ENCODE peak calls at places on chromosomes 2 and 18, in eight cellular contexts. One of them, this sample, is unnamed.

GRCh38 chr2:99458529-99458928 is 31.3 kb downstream of the REV1 start:
- DNase-seq in sigmoid colon: no peak
- DNase-seq in adipocyte: no peak
- DNase-seq in AG04449: no peak
- DNase-seq in Jurkat, Clone E6-1: no peak
- DNase-seq in dorsolateral prefrontal cortex: no peak
- DNase-seq in upper lobe of left lung: no peak
- DNase-seq in BJ: no peak
- DNase-seq in this sample: no peak

GRCh38 chr2:164351536-164351935 is 269.7 kb downstream of the GRB14 start:
- DNase-seq in sigmoid colon: no peak
- DNase-seq in adipocyte: no peak
- DNase-seq in AG04449: no peak
- DNase-seq in Jurkat, Clone E6-1: no peak
- DNase-seq in dorsolateral prefrontal cortex: no peak
- DNase-seq in upper lobe of left lung: no peak
- DNase-seq in BJ: no peak
- DNase-seq in this sample: no peak

GRCh38 chr2:160473508-160474318 is 19.9 kb downstream of the RBMS1 start:
- DNase-seq in sigmoid colon: no peak
- DNase-seq in adipocyte: no peak
- DNase-seq in AG04449: no peak
- DNase-seq in Jurkat, Clone E6-1: no peak
- DNase-seq in dorsolateral prefrontal cortex: no peak
- DNase-seq in upper lobe of left lung: no peak
- DNase-seq in BJ: no peak
- DNase-seq in this sample: no peak

GRCh38 chr2:19408592-19408991 is 50.2 kb upstream of the OSR1 start:
- DNase-seq in sigmoid colon: no peak
- DNase-seq in adipocyte: peak
- DNase-seq in AG04449: no peak
- DNase-seq in Jurkat, Clone E6-1: no peak
- DNase-seq in dorsolateral prefrontal cortex: no peak
- DNase-seq in upper lobe of left lung: no peak
- DNase-seq in BJ: no peak
- DNase-seq in this sample: no peak

GRCh38 chr2:197131558-197131855 is 179.1 kb downstream of the ANKRD44 start:
- DNase-seq in sigmoid colon: no peak
- DNase-seq in adipocyte: no peak
- DNase-seq in AG04449: no peak
- DNase-seq in Jurkat, Clone E6-1: no peak
- DNase-seq in dorsolateral prefrontal cortex: no peak
- DNase-seq in upper lobe of left lung: no peak
- DNase-seq in BJ: no peak
- DNase-seq in this sample: no peak

GRCh38 chr2:27703638-27704341 is 40.1 kb downstream of the SLC4A1AP start:
- DNase-seq in sigmoid colon: peak
- DNase-seq in adipocyte: peak
- DNase-seq in AG04449: peak
- DNase-seq in Jurkat, Clone E6-1: peak
- DNase-seq in dorsolateral prefrontal cortex: peak
- DNase-seq in upper lobe of left lung: no peak
- DNase-seq in BJ: peak
- DNase-seq in this sample: peak

GRCh38 chr2:109728809-109729208 is 65.3 kb upstream of the RGPD5 start:
- DNase-seq in sigmoid colon: no peak
- DNase-seq in adipocyte: peak
- DNase-seq in AG04449: no peak
- DNase-seq in Jurkat, Clone E6-1: no peak
- DNase-seq in dorsolateral prefrontal cortex: no peak
- DNase-seq in upper lobe of left lung: no peak
- DNase-seq in BJ: peak
- DNase-seq in this sample: no peak

GRCh38 chr2:238132463-238133450 is 5.7 kb upstream of the KLHL30 start:
- DNase-seq in sigmoid colon: no peak
- DNase-seq in adipocyte: no peak
- DNase-seq in AG04449: no peak
- DNase-seq in Jurkat, Clone E6-1: no peak
- DNase-seq in dorsolateral prefrontal cortex: no peak
- DNase-seq in upper lobe of left lung: no peak
- DNase-seq in BJ: no peak
- DNase-seq in this sample: no peak

GRCh38 chr18:79520473-79521390 is 125.0 kb downstream of the NFATC1 start:
- DNase-seq in sigmoid colon: no peak
- DNase-seq in adipocyte: no peak
- DNase-seq in AG04449: no peak
- DNase-seq in Jurkat, Clone E6-1: no peak
- DNase-seq in dorsolateral prefrontal cortex: no peak
- DNase-seq in upper lobe of left lung: no peak
- DNase-seq in BJ: no peak
- DNase-seq in this sample: no peak

GRCh38 chr2:211766689-211767088 is 771.9 kb downstream of the ERBB4 start:
- DNase-seq in sigmoid colon: no peak
- DNase-seq in adipocyte: no peak
- DNase-seq in AG04449: no peak
- DNase-seq in Jurkat, Clone E6-1: no peak
- DNase-seq in dorsolateral prefrontal cortex: no peak
- DNase-seq in upper lobe of left lung: no peak
- DNase-seq in BJ: no peak
- DNase-seq in this sample: no peak
- H3K4me3 ChIP-seq in sigmoid colon: no peak
- H3K4me3 ChIP-seq in adipocyte: no peak
- H3K4me3 ChIP-seq in AG04449: no peak
- H3K4me3 ChIP-seq in Jurkat, Clone E6-1: no peak
- H3K4me3 ChIP-seq in dorsolateral prefrontal cortex: no peak
- H3K4me3 ChIP-seq in upper lobe of left lung: no peak
- H3K4me3 ChIP-seq in BJ: no peak
- H3K4me3 ChIP-seq in this sample: no peak

DNA sequence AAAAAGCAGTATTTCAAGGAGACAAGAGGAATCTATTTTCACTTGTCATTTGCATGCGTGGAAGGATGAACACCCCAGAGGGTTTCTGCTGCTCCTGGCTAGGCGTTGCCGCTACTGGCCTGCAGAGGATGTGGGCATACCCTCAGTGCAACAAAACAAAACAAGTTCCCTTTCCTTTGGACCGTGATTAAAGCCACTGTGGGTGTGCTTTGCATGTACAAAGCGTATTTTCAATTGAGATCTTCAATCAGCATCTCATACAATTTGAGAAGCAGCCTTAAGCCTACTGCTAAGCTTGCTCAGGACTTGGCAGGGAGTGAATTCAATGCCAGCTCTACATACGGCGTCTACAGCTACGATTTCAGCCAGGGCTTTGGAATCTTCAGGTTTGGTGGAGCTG is 298.4 kb downstream of the LPIN1 start:
- DNase-seq in sigmoid colon: no peak
- DNase-seq in adipocyte: no peak
- DNase-seq in AG04449: no peak
- DNase-seq in Jurkat, Clone E6-1: peak
- DNase-seq in dorsolateral prefrontal cortex: no peak
- DNase-seq in upper lobe of left lung: no peak
- DNase-seq in BJ: no peak
- DNase-seq in this sample: no peak
- H3K4me3 ChIP-seq in sigmoid colon: no peak
- H3K4me3 ChIP-seq in adipocyte: no peak
- H3K4me3 ChIP-seq in AG04449: no peak
- H3K4me3 ChIP-seq in Jurkat, Clone E6-1: no peak
- H3K4me3 ChIP-seq in dorsolateral prefrontal cortex: no peak
- H3K4me3 ChIP-seq in upper lobe of left lung: no peak
- H3K4me3 ChIP-seq in BJ: no peak
- H3K4me3 ChIP-seq in this sample: no peak

GRCh38 chr2:191565647-191566198 is 112.2 kb upstream of the NABP1 start:
- DNase-seq in sigmoid colon: no peak
- DNase-seq in adipocyte: no peak
- DNase-seq in AG04449: no peak
- DNase-seq in Jurkat, Clone E6-1: no peak
- DNase-seq in dorsolateral prefrontal cortex: no peak
- DNase-seq in upper lobe of left lung: no peak
- DNase-seq in BJ: no peak
- DNase-seq in this sample: no peak
- H3K4me3 ChIP-seq in sigmoid colon: no peak
- H3K4me3 ChIP-seq in adipocyte: no peak
- H3K4me3 ChIP-seq in AG04449: no peak
- H3K4me3 ChIP-seq in Jurkat, Clone E6-1: no peak
- H3K4me3 ChIP-seq in dorsolateral prefrontal cortex: no peak
- H3K4me3 ChIP-seq in upper lobe of left lung: no peak
- H3K4me3 ChIP-seq in BJ: no peak
- H3K4me3 ChIP-seq in this sample: no peak

GRCh38 chr2:61177727-61178549 is 15.9 kb downstream of the C2orf74 start:
- DNase-seq in sigmoid colon: no peak
- DNase-seq in adipocyte: no peak
- DNase-seq in AG04449: no peak
- DNase-seq in Jurkat, Clone E6-1: no peak
- DNase-seq in dorsolateral prefrontal cortex: no peak
- DNase-seq in upper lobe of left lung: peak
- DNase-seq in BJ: no peak
- DNase-seq in this sample: no peak

GRCh38 chr2:61176755-61177726 is 15.1 kb downstream of the C2orf74 start:
- DNase-seq in sigmoid colon: peak
- DNase-seq in adipocyte: peak
- DNase-seq in AG04449: no peak
- DNase-seq in Jurkat, Clone E6-1: peak
- DNase-seq in dorsolateral prefrontal cortex: peak
- DNase-seq in upper lobe of left lung: peak
- DNase-seq in BJ: peak
- DNase-seq in this sample: peak

GRCh38 chr2:61180686-61181085 is 18.7 kb downstream of the C2orf74 start:
- DNase-seq in sigmoid colon: no peak
- DNase-seq in adipocyte: no peak
- DNase-seq in AG04449: no peak
- DNase-seq in Jurkat, Clone E6-1: no peak
- DNase-seq in dorsolateral prefrontal cortex: no peak
- DNase-seq in upper lobe of left lung: no peak
- DNase-seq in BJ: no peak
- DNase-seq in this sample: no peak

GRCh38 chr2:61179701-61180639 is 18.0 kb downstream of the C2orf74 start:
- DNase-seq in sigmoid colon: peak
- DNase-seq in adipocyte: peak
- DNase-seq in AG04449: no peak
- DNase-seq in Jurkat, Clone E6-1: no peak
- DNase-seq in dorsolateral prefrontal cortex: peak
- DNase-seq in upper lobe of left lung: no peak
- DNase-seq in BJ: no peak
- DNase-seq in this sample: peak

DNA sequence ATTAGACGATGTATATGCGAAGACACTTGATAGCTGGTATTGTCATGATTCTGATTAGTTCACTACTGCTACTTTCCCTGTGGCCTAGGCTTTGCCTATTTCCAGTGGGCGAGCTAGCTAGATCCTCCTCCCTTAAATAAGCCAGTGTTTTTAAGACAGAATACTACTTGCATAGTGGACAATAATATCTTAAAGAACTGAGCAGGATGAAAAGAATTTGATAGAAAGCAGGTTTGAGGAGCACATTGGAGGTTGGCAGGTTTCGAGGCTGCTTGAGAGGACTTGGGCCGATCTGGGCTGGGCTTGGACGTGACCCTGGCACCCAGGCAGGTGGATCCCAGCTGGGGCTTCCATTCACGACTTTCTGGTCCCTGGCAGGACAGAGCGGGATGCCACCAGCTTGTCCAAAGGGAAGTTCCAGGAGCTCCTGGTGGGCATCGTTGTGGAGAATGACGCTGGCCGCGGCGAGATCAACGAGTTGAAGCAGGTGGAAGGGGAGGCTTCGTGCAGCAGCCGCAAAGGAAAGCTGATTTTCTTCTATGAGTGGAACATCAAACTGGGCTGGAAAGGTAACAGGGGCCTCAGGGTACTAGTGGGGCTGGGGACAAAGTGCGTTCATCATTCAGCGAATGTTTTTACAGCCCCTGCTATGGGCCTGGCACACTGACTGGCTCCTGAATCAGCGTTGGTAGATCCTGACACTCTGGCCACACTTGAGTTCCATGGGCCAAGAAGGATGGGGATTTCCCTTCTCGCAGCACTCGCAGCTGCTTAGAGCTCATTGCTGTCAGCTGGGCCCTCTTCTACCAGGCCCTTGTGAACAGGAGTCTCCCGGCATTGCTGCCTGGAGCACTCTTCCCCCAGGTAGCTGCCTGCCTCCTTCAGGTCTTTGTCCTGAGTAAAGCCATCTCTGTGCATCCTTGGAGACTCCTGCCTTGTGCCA is 16.9 kb downstream of the C2orf74 start:
- DNase-seq in sigmoid colon: no peak
- DNase-seq in adipocyte: no peak
- DNase-seq in AG04449: no peak
- DNase-seq in Jurkat, Clone E6-1: no peak
- DNase-seq in dorsolateral prefrontal cortex: no peak
- DNase-seq in upper lobe of left lung: peak
- DNase-seq in BJ: no peak
- DNase-seq in this sample: no peak
- H3K4me3 ChIP-seq in sigmoid colon: peak
- H3K4me3 ChIP-seq in adipocyte: peak
- H3K4me3 ChIP-seq in AG04449: peak
- H3K4me3 ChIP-seq in Jurkat, Clone E6-1: peak
- H3K4me3 ChIP-seq in dorsolateral prefrontal cortex: peak
- H3K4me3 ChIP-seq in upper lobe of left lung: peak
- H3K4me3 ChIP-seq in BJ: peak
- H3K4me3 ChIP-seq in this sample: peak